ENCODE peak calls at places on chromosomes 5 and 9, in nine cellular contexts. S is glutamatergic neuron; I is CD4-positive, alpha-beta T cell; E is H9; R is right lobe of liver; G is heart left ventricle; D is fibroblast of the aortic adventitia; C is transverse colon; K is PC-3. Q is an unnamed sample.

GRCh38 chr9:75935606-75936005 is 45.1 kb downstream of the PCSK5 start:
- DNase-seq in S (no peak), I (no peak), E (no peak), R (no peak), G (no peak), D (peak; percentile 23), C (no peak), K (no peak), Q (no peak)

GRCh38 chr5:179256229-179257189 is 88.8 kb downstream of the ADAMTS2 start:
- DNase-seq in S (no peak), I (no peak), E (peak; percentile 6), R (peak; percentile 45), G (no peak), D (peak; percentile 39), C (peak; percentile 1), K (no peak), Q (no peak)

GRCh38 chr5:157772077-157772613 is 28.6 kb downstream of the LSM11 start:
- DNase-seq in S (peak; percentile 31), I (no peak), E (no peak), R (no peak), G (no peak), D (no peak), C (no peak), K (no peak), Q (no peak)

GRCh38 chr5:7844901-7845300 is 6.0 kb downstream of the CFAP90 start:
- DNase-seq in S (no peak), I (no peak), E (no peak), R (no peak), G (no peak), D (no peak), C (no peak), K (no peak), Q (no peak)

GRCh38 chr5:37882636-37883035 is 42.8 kb upstream of the GDNF start:
- DNase-seq in S (no peak), I (no peak), E (no peak), R (no peak), G (no peak), D (peak; percentile 6), C (no peak), K (no peak), Q (no peak)

GRCh38 chr5:151556808-151557207 is 34.3 kb downstream of the FAT2 start:
- DNase-seq in S (no peak), I (no peak), E (no peak), R (no peak), G (no peak), D (no peak), C (no peak), K (no peak), Q (no peak)

GRCh38 chr5:79850316-79850822 is 140.7 kb downstream of the MTX3 start:
- DNase-seq in S (no peak), I (no peak), E (no peak), R (no peak), G (peak; percentile 50), D (peak; percentile 65), C (no peak), K (no peak), Q (no peak)

GRCh38 chr9:81902191-81902590 is 26.0 kb upstream of the SPATA31D4 start:
- DNase-seq in S (no peak), I (no peak), E (no peak), R (no peak), G (no peak), D (peak; percentile 81), C (no peak), K (no peak), Q (no peak)

GRCh38 chr9:752201-752600 is 89.3 kb upstream of the DMRT1 start:
- DNase-seq in S (no peak), I (no peak), E (no peak), R (no peak), G (no peak), D (peak; percentile 95), C (no peak), K (peak; percentile 82), Q (no peak)

GRCh38 chr5:34484190-34484589 is 171.9 kb upstream of the RAI14 start:
- DNase-seq in S (no peak), I (no peak), E (no peak), R (no peak), G (no peak), D (no peak), C (no peak), K (no peak), Q (no peak)

GRCh38 chr9:2809692-2810423 is 34.0 kb downstream of the PUM3 start:
- DNase-seq in S (no peak), I (no peak), E (peak; percentile 55), R (no peak), G (peak; percentile 29), D (peak; percentile 100), C (no peak), K (peak; percentile 29), Q (no peak)

DNA sequence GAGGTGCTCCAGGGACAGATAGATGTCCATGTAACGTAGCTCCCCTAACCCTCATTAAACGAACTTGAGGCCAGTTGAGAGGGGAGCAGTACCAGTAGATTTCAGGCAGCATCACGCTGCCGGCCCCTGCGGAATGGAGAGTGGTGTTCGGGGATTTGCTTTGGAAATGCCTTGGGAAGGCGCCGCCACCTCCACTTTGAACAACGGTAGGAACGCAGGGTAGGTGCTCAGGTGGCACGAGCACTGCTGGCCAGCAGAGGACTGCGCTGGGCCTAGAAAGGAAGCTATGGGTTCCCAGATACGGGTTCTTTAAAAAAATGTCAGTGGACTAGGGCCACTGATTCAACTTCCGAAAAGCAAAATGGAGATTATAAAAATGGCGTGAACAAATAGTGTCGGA is 271.8 kb downstream of the FANCC start:
- DNase-seq in S (no peak), I (no peak), E (peak; percentile 61), R (no peak), G (no peak), D (no peak), C (no peak), K (no peak), Q (no peak)
- TF ChIP-seq CTCF in S (no peak), I (no peak), E (peak; percentile 24), R (no peak), G (no peak), D (no peak), C (no peak), K (no peak), Q (no peak)

DNA sequence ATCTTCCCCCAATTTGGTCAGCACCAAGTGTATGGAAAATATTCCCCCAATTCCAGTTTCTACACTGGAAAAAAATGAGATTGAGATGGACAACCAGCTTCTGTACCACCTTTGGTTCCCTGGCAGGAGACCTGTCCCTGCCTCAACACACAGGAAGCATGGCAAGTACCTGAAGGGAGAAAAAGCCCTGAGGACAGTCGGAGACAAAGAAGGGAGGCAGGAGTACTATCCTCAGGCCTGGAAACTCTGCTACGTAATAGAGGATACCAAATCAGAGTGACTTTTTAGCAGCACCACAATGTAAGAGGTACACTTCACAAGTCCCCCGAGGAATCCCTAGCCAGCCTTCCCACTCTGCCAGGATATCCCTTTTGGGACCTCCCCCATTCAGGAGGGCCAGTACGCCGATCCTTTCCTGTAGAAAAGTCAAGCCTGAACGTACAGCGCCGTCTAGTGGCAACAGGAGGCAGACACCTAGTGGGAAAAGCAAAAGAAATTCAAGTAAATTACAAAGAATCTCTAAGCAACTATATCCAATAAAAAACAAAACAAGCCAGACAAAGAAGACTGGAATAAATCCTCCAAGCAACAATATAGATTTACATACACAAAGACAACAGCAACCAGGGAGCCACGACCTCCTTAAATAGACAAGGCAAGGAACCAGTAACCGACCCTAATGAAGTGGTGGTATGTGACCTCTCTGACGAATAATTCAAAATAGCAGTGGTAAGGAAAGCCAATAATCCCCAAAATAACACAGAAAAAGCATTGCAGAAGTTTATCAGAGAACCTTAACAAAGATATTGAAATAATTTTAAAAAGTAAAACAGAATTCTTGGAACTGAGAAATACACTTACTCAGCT is 63.3 kb upstream of the SLCO6A1 start:
- DNase-seq in S (peak; percentile 62), I (no peak), E (peak; percentile 84), R (no peak), G (no peak), D (peak; percentile 39), C (peak; percentile 11), K (peak; percentile 71), Q (no peak)
- TF ChIP-seq CTCF in S (peak; percentile 81), I (no peak), E (peak; percentile 97), R (peak; percentile 60), G (peak; percentile 36), D (peak; percentile 92), C (peak; percentile 22), K (peak; percentile 99), Q (peak; percentile 79)

GRCh38 chr5:146169076-146169475 is 13.4 kb downstream of the LARS1 start:
- DNase-seq in S (no peak), I (no peak), E (no peak), R (no peak), G (no peak), D (no peak), C (no peak), K (no peak), Q (no peak)
- TF ChIP-seq CTCF in S (no peak), I (no peak), E (no peak), R (no peak), G (no peak), D (no peak), C (no peak), K (no peak), Q (no peak)

GRCh38 chr9:133151601-133152525 is 11.9 kb downstream of the GBGT1 start:
- DNase-seq in S (peak; percentile 12), I (no peak), E (no peak), R (no peak), G (no peak), D (no peak), C (no peak), K (no peak), Q (no peak)

GRCh38 chr9:133147412-133148271 is 16.1 kb downstream of the GBGT1 start:
- DNase-seq in S (peak; percentile 91), I (peak; percentile 87), E (peak; percentile 91), R (peak; percentile 83), G (peak; percentile 67), D (peak; percentile 47), C (peak; percentile 88), K (peak; percentile 74), Q (peak; percentile 83)

GRCh38 chr9:133151041-133151440 is 12.7 kb downstream of the GBGT1 start:
- DNase-seq in S (peak; percentile 8), I (no peak), E (no peak), R (no peak), G (no peak), D (no peak), C (no peak), K (no peak), Q (no peak)

GRCh38 chr9:133148351-133149129 is 15.2 kb downstream of the GBGT1 start:
- DNase-seq in S (no peak), I (peak; percentile 59), E (no peak), R (peak; percentile 72), G (no peak), D (peak; percentile 38), C (peak; percentile 65), K (no peak), Q (no peak)

DNA sequence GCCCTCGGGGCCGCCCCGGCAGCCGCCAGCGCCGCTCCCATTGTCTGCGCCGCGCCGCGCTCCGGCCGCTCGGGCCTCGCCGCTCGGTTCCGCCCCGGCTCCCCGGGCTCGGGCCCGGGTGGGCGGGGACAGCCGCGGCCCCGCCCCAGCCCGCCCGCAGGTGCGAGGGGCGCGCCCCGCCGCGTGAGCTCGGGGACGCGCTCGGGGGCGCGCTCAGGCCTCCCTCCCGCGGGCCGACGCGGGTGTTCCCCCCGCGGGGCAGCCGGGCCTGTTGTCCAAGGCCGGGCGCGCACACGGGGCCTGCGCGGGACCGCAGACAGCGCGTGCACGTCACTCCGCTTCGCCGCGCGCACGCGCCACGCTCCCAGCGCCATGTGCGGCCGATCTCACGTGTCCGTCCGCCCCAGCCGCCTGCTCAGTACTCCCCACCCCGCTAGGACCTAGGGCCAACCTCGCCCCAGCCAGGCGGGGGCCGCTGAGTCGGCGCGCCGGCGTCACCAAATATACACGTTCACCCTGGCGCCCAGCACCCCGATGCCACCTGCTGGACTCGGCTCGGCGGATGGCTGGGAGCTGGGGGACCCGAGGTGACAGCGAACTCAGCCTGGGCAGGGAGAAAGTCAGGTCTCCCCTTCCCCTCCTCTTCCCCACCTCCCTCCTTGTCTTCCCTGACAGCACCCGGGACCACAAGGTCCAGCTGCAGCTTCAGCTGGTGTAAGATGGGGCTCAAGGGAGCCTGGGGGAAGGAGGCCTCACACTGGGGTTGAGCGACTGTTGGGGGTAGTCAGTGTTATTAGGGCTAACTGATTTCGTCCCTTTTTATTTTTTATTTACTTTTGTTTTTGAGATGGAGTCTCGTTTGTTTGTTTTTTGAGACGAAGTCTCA is 14.3 kb downstream of the GBGT1 start:
- DNase-seq in S (peak; percentile 81), I (peak; percentile 69), E (peak; percentile 89), R (peak; percentile 92), G (peak; percentile 91), D (peak; percentile 82), C (peak; percentile 93), K (peak; percentile 90), Q (peak; percentile 97)
- TF ChIP-seq CTCF in S (no peak), I (peak; percentile 44), E (peak; percentile 13), R (peak; percentile 24), G (peak; percentile 39), D (peak; percentile 24), C (peak; percentile 46), K (peak; percentile 39), Q (peak; percentile 36)